ENCODE peak calls at places on chromosomes 4 and X, in five cellular contexts. P, Q, K, Y and M are unnamed samples.

GRCh38 chrX:130704053-130705038 is 198.7 kb downstream of the ENOX2 start:
- DNase-seq in P (no peak), Q (peak; percentile 18), K (no peak), Y (peak; percentile 44), M (no peak)

GRCh38 chr4:185792384-185793146 is 19.4 kb downstream of the SORBS2 start:
- DNase-seq in P (no peak), Q (peak; percentile 97), K (no peak), Y (peak; percentile 72), M (no peak)

GRCh38 chr4:47017494-47017893 is 13.9 kb upstream of the GABRB1 start:
- DNase-seq in P (no peak), Q (peak; percentile 6), K (no peak), Y (no peak), M (no peak)

GRCh38 chrX:3639236-3639635 is 74.2 kb downstream of the PRKX start:
- DNase-seq in P (peak; percentile 2), Q (no peak), K (no peak), Y (no peak), M (no peak)

GRCh38 chr4:7956306-7957112 is 16.8 kb upstream of the AFAP1 start:
- DNase-seq in P (no peak), Q (peak; percentile 70), K (no peak), Y (peak; percentile 72), M (peak; percentile 59)

GRCh38 chr4:16969696-16970135 is 71.3 kb upstream of the LDB2 start:
- DNase-seq in P (no peak), Q (peak; percentile 22), K (no peak), Y (peak; percentile 91), M (no peak)

GRCh38 chr4:86250616-86251015 is 109.2 kb downstream of the MAPK10 start:
- DNase-seq in P (no peak), Q (no peak), K (no peak), Y (no peak), M (no peak)

GRCh38 chr4:184536881-184537248 is 62.5 kb upstream of the IRF2 start:
- DNase-seq in P (no peak), Q (no peak), K (no peak), Y (no peak), M (no peak)

GRCh38 chr4:76984127-76984526 is 34.6 kb downstream of the SEPTIN11 start:
- DNase-seq in P (no peak), Q (peak; percentile 79), K (no peak), Y (peak; percentile 83), M (no peak)

GRCh38 chr4:8127051-8127798 is 31.4 kb downstream of the ABLIM2 start:
- DNase-seq in P (no peak), Q (no peak), K (peak; percentile 6), Y (no peak), M (no peak)

GRCh38 chr4:39472396-39472795 is 13.5 kb downstream of the LIAS start:
- DNase-seq in P (no peak), Q (no peak), K (no peak), Y (no peak), M (no peak)

GRCh38 chr4:5018096-5018495 is 1.2 kb downstream of the CYTL1 start:
- DNase-seq in P (no peak), Q (peak; percentile 22), K (no peak), Y (no peak), M (no peak)

GRCh38 chr4:118865091-118865708 is 23.5 kb upstream of the SYNPO2 start:
- DNase-seq in P (no peak), Q (peak; percentile 64), K (no peak), Y (peak; percentile 61), M (peak; percentile 22)

GRCh38 chr4:148258526-148258925 is 183.7 kb downstream of the NR3C2 start:
- DNase-seq in P (no peak), Q (no peak), K (no peak), Y (no peak), M (no peak)

GRCh38 chr4:56821394-56822263 is at the start of gene SPINK2:
- DNase-seq in P (no peak), Q (no peak), K (peak; percentile 25), Y (no peak), M (no peak)

DNA sequence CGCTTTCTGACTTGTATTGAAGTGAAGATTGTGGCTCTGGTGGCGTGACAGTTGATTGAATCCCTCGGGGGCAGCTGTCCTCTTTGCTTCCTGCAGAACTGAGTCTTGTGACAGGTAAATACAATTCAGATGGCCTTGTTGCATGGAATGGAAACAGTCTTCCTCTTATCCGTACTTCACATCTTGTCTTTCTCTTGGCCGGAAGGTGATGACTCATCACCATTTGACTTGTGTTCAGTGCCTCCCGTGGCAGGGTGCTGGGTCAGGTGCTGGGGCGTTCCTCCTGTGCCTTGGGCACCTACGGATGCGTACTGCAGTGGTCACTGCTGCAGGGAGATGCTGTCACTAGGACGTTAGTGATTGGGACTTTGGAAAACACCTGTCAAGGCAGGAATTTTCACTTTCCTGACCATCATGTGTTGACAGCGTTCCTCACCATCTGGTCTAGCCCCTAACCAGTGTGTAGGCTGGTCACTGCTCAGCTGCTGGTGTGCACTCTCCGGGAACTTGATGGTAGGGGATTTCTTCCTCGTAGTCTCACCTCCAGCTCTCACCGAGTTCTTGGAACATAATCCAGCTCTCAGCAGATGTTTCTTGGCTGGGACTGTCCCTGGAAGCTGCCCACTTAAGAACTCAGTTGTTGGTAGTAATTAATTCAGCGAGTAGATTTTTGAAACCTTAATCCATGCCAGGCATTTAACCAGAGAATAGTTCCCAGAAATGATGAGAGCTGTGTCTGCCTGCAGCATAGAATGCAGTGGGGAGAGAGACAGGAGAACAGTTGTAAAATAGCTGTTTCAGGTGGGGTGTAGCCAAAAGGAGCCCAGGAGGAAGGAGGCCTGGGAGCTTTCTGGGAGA is 7.2 kb downstream of the TBC1D14 start:
- DNase-seq in P (peak; percentile 93), Q (no peak), K (no peak), Y (peak; percentile 27), M (no peak)
- H3K4me3 ChIP-seq in P (no peak overlapping the region), Q (no peak overlapping the region), K (no peak overlapping the region), Y (no peak overlapping the region), M (no peak overlapping the region)

GRCh38 chrX:53050841-53051240 is 2.3 kb downstream of the GPR173 start:
- DNase-seq in P (no peak), Q (peak; percentile 17), K (no peak), Y (peak; percentile 49), M (no peak)

GRCh38 chrX:53049127-53049517 is 533 bp downstream of the GPR173 start:
- DNase-seq in P (no peak), Q (no peak), K (no peak), Y (no peak), M (no peak)

GRCh38 chrX:53045002-53045401 is 3.6 kb upstream of the GPR173 start:
- DNase-seq in P (no peak), Q (no peak), K (no peak), Y (no peak), M (no peak)

GRCh38 chrX:53047228-53047627 is 1.4 kb upstream of the GPR173 start:
- DNase-seq in P (no peak), Q (no peak), K (no peak), Y (peak; percentile 9), M (no peak)

DNA sequence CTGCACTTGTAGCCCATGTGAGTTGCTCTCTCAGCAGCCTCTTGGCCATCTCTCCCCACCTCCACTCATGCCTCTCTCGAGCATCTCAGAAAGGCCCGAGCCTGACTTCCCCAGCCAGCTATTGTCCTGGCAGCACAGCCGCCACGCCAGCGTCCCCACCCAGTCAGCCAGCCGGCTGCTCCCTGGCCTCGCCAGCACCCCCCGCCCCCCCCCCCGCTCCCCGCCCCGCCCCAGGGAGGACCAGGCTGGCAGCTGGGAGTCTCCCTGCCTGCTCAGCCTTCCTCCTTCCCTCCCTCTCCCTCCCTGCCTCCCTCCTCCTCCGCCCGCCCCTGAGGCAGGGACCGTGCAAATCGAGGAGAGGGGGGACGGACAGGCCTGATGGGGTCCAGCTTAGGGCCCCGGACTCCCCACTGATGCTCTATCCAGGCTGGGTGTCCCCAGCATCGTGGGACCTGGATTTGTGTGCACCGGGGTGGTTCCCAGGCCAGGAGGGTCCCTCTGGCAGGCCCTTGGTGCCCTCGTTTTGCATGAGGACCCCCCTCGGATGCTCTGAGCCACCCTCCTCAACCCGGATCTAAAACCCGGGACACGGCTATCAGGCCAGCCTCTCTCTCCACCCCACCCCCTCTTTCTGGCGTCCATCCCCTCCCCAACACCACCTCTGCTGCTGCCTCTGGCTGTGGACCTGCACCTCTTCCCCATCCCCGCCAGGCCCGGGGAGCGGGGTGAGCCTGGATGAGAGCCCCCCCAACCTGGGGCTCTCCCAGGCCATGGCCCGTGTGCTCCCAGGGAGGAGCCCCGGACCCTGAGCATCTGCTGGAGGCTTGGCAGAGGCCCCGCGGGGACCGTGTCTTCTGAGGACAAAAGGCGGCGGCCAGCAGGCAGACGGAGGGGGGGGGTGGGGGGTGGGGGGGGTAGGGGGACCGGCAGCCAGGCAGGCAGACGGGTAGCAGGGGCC is at the start of gene GPR173:
- DNase-seq in P (no peak), Q (peak; percentile 78), K (peak; percentile 41), Y (peak; percentile 67), M (peak; percentile 74)
- H3K4me3 ChIP-seq in P (peak within 1 kb of the TSS; percentile 15), Q (peak within 1 kb of the TSS; percentile 66), K (no peak within 1 kb of the TSS), Y (peak within 1 kb of the TSS; percentile 63), M (peak within 1 kb of the TSS; percentile 55)

DNA sequence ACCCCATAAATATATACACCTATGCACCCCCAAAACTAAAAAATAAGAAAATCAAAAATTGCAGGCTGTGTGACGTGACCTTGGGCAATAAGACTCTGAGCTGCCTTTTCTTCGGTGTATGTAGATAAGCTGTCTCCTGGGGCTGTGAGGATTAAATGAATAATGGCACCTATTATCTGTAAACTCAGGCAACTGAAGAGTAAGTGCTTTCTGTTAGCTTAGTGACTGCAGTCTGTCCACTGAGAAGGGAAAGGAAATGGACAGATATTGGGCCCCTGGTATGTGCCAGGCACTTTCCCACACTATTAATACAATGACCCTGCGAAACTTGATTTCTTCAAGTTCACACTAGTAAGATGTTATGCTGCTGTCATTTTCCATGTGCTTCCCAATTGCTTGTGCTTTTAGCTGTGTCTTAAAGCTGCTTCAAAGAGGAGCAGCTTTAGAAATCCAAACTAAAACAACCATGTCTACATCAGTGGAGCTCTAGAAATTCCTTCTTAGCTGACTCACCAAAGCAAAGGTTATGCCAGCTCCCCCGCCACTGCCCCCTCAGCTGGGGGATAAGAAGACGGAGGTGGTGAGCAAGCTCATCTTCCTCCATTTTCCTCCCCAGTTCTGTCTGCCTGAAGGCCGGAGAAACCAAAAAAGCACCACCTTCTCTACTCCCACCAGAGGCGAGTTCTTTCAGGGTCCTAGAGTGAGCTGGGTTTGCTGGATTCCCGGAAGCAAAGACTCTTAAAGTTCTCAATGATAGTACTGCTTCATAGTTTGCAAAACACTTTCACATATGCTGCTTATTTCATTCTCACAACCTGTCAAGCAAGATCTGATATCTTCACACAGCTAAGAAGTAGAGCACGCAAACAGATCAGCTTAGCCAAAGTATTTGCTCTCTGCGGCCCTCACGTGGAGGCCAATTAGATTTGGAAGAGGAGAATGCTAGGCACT is 8.8 kb upstream of the DGAT2L6 start:
- DNase-seq in P (no peak), Q (peak; percentile 71), K (no peak), Y (peak; percentile 73), M (no peak)
- H3K4me3 ChIP-seq in P (no peak overlapping the region), Q (no peak overlapping the region), K (no peak overlapping the region), Y (no peak overlapping the region), M (no peak overlapping the region)

GRCh38 chrX:18537068-18537467 is 111.7 kb downstream of the CDKL5 start:
- DNase-seq in P (no peak), Q (no peak), K (no peak), Y (no peak), M (no peak)
- H3K4me3 ChIP-seq in P (no peak overlapping the region), Q (no peak overlapping the region), K (no peak overlapping the region), Y (no peak overlapping the region), M (no peak overlapping the region)

DNA sequence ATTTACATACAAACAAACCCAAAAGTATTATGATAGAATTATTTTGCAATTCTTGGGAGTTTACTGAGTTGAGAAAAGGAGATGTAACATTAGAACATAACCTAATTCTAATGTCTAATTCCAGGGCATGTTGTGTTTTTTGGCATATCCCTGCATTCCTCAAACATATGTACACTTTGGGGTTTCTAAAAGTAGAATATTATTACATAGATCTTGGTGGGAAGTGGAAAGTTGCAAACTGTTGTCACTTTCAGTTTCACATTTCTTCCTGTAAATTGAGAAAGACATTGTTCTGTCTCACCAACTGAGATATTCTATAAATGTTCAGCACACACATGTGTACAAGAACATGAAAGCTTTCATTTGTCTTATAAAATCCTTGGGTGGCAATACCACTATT is 24.4 kb upstream of the GBA3 start:
- DNase-seq in P (no peak), Q (peak; percentile 82), K (no peak), Y (peak; percentile 66), M (no peak)
- H3K4me3 ChIP-seq in P (no peak overlapping the region), Q (no peak overlapping the region), K (no peak overlapping the region), Y (no peak overlapping the region), M (no peak overlapping the region)